ENCODE peak calls at places on chromosomes 11 and 22, in six cellular contexts. K is C1 segment of cervical spinal cord; C is CD4-positive, alpha-beta T cell; A is BJ; Z is T47D; E is PC-9. L is an unnamed sample.
A peak's percentile ranks its signal among the peaks of the same experiment; 100 is the strongest.

GRCh38 chr22:30312053-30312452 is 14.7 kb downstream of the TBC1D10A start:
- DNase-seq in C (no peak), Z (no peak), E (peak; percentile 65), K (no peak), A (no peak), L (no peak)

GRCh38 chr11:95599959-95600586 is 189.5 kb downstream of the FAM76B start:
- DNase-seq in Z (no peak), K (no peak), E (no peak), A (no peak), C (no peak), L (no peak)

GRCh38 chr11:125069796-125070195 is 6.7 kb downstream of the SLC37A2 start:
- DNase-seq in E (peak; percentile 55), K (no peak), A (no peak), C (no peak), Z (no peak), L (no peak)

GRCh38 chr22:28442951-28443876 is 236.4 kb downstream of the TTC28 start:
- DNase-seq in Z (no peak), K (peak; percentile 42), A (no peak), E (peak; percentile 26), C (no peak), L (peak; percentile 67)

GRCh38 chr11:27812341-27812740 is 112.1 kb upstream of the BDNF start:
- DNase-seq in C (no peak), E (no peak), A (no peak), Z (no peak), K (no peak), L (no peak)

GRCh38 chr22:42800731-42801536 is 56.1 kb downstream of the ARFGAP3 start:
- DNase-seq in K (no peak), Z (peak; percentile 73), A (no peak), C (no peak), E (no peak), L (no peak)

GRCh38 chr22:22787805-22788459 is 99.7 kb upstream of the IGLL5 start:
- DNase-seq in C (peak; percentile 61), Z (peak; percentile 46), E (peak; percentile 15), K (no peak), A (no peak), L (no peak)

GRCh38 chr11:15835705-15836411 is 520.5 kb downstream of the SOX6 start:
- DNase-seq in K (no peak), E (no peak), A (no peak), C (no peak), Z (no peak), L (no peak)

GRCh38 chr11:64457416-64458010 is 98.6 kb downstream of the RPS6KA4 start:
- DNase-seq in Z (no peak), K (no peak), E (no peak), C (no peak), A (no peak), L (peak; percentile 62)

GRCh38 chr11:101582242-101583052 is 1.4 kb downstream of the TRPC6 start:
- DNase-seq in Z (no peak), K (no peak), C (no peak), A (no peak), E (no peak), L (no peak)

GRCh38 chr11:7651140-7651551 is 22.2 kb downstream of the CYB5R2 start:
- DNase-seq in Z (peak; percentile 55), A (peak; percentile 18), E (no peak), K (peak; percentile 65), C (no peak), L (peak; percentile 45)

GRCh38 chr22:44274918-44275665 is 37.7 kb downstream of the SHISAL1 start:
- DNase-seq in A (no peak), K (no peak), E (no peak), Z (no peak), C (no peak), L (peak; percentile 66)

GRCh38 chr11:122808494-122808893 is 29.8 kb upstream of the CRTAM start:
- DNase-seq in A (no peak), C (no peak), E (no peak), Z (no peak), K (no peak), L (no peak)

GRCh38 chr11:114553642-114554041 is 6.0 kb downstream of the NXPE1 start:
- DNase-seq in E (no peak), Z (no peak), K (no peak), A (no peak), C (no peak), L (no peak)

GRCh38 chr22:34004058-34004457 is 83.8 kb upstream of the LARGE1 start:
- DNase-seq in E (no peak), A (no peak), C (no peak), Z (no peak), K (no peak), L (no peak)

GRCh38 chr11:121586727-121587126 is 134.0 kb upstream of the SORL1-AS1 start:
- DNase-seq in Z (no peak), C (no peak), A (no peak), E (no peak), K (no peak), L (no peak)

GRCh38 chr22:32337015-32337414 is 20.7 kb upstream of the RFPL3 start:
- DNase-seq in A (no peak), K (no peak), Z (no peak), C (no peak), E (no peak), L (no peak)

GRCh38 chr11:108766596-108767173 is 101.8 kb downstream of the DDX10 start:
- DNase-seq in K (no peak), E (no peak), A (no peak), C (no peak), Z (no peak), L (no peak)

GRCh38 chr11:2470495-2470894 is 25.7 kb downstream of the KCNQ1 start:
- DNase-seq in C (no peak), E (no peak), A (no peak), K (no peak), Z (no peak), L (peak; percentile 17)

GRCh38 chr11:11998091-11998781 is 10.2 kb downstream of the DKK3 start:
- DNase-seq in Z (no peak), C (no peak), K (peak; percentile 43), A (peak; percentile 73), E (no peak), L (no peak)

GRCh38 chr11:35030716-35031213 is 108.2 kb upstream of the CD44 start:
- DNase-seq in C (no peak), Z (no peak), E (peak; percentile 66), K (no peak), A (peak; percentile 79), L (no peak)

GRCh38 chr11:29527391-29527936 is 489.4 kb downstream of the KCNA4 start:
- DNase-seq in Z (peak; percentile 28), A (no peak), K (no peak), E (peak; percentile 22), C (no peak), L (no peak)

GRCh38 chr11:103731681-103732080 is 304.8 kb upstream of the DDI1 start:
- DNase-seq in C (no peak), Z (no peak), K (no peak), E (no peak), A (no peak), L (no peak)

GRCh38 chr11:73493838-73494598 is 103.9 kb downstream of the FAM168A start:
- DNase-seq in A (peak; percentile 31), C (no peak), K (peak; percentile 46), Z (peak; percentile 96), E (peak; percentile 81), L (no peak)

GRCh38 chr11:9719949-9720646 is 56.2 kb downstream of the SWAP70 start:
- DNase-seq in Z (no peak), K (no peak), E (no peak), C (no peak), A (no peak), L (no peak)

GRCh38 chr22:22730655-22731373 is 86.4 kb downstream of the GGTLC2 start:
- DNase-seq in A (no peak), Z (no peak), E (no peak), K (no peak), C (no peak), L (no peak)

GRCh38 chr11:15933896-15934625 is 422.3 kb downstream of the SOX6 start:
- DNase-seq in C (no peak), K (no peak), E (no peak), Z (no peak), A (no peak), L (no peak)

GRCh38 chr11:62875698-62876483 is 4.8 kb upstream of the SLC3A2 start:
- DNase-seq in K (no peak), A (no peak), E (no peak), Z (peak; percentile 90), C (no peak), L (no peak)

GRCh38 chr22:42388130-42388797 is 43.9 kb downstream of the NFAM1 start:
- DNase-seq in K (no peak), C (no peak), E (peak; percentile 15), Z (no peak), A (no peak), L (peak; percentile 84)

GRCh38 chr11:128714121-128714520 is 20.2 kb downstream of the FLI1 start:
- DNase-seq in E (no peak), C (no peak), K (no peak), A (no peak), Z (no peak), L (no peak)

GRCh38 chr11:129643031-129643721 is 172.5 kb upstream of the TMEM45B start:
- DNase-seq in K (no peak), E (peak; percentile 55), Z (peak; percentile 73), C (no peak), A (peak; percentile 22), L (no peak)

GRCh38 chr11:119522609-119523008 is 99.6 kb upstream of the THY1 start:
- DNase-seq in E (no peak), A (no peak), Z (no peak), C (no peak), K (no peak), L (no peak)

GRCh38 chr11:83275888-83276641 is 10.1 kb downstream of the CCDC90B start:
- DNase-seq in C (no peak), E (no peak), A (no peak), K (no peak), Z (no peak), L (no peak)

GRCh38 chr22:30302810-30303138 is 13.5 kb upstream of the CASTOR1 start:
- DNase-seq in C (no peak), K (no peak), A (no peak), E (no peak), Z (peak; percentile 13), L (no peak)

GRCh38 chr11:33733978-33734377 is 2.2 kb downstream of the CD59 start:
- DNase-seq in K (no peak), Z (no peak), C (no peak), E (no peak), A (no peak), L (no peak)

GRCh38 chr11:125239585-125240331 is 75.2 kb downstream of the PKNOX2 start:
- DNase-seq in E (no peak), C (no peak), K (no peak), A (no peak), Z (no peak), L (peak; percentile 24)